ENCODE peak calls at places on chromosome 17, in four cellular contexts. T is NCI-H510A, C is activated T-cell treated with anti-CD3 and anti-CD28 coated beads for 1 hour, Q is HEK293T. V is an unnamed sample.

GRCh38 chr17:70059076-70059475 is 15.9 kb upstream of the KCNJ16 start:
- DNase-seq in T (no peak), C (no peak), Q (no peak), V (no peak)

GRCh38 chr17:56289321-56289720 is 136.0 kb downstream of the ANKFN1 start:
- DNase-seq in T (no peak), C (no peak), Q (no peak), V (no peak)

GRCh38 chr17:64480951-64481350 is 15.9 kb downstream of the POLG2 start:
- DNase-seq in T (no peak), C (no peak), Q (no peak), V (no peak)

GRCh38 chr17:68707032-68707431 is 105.9 kb upstream of the FAM20A start:
- DNase-seq in T (no peak), C (no peak), Q (no peak), V (no peak)

GRCh38 chr17:80382956-80383355 is 32.0 kb upstream of the ENDOV start:
- DNase-seq in T (no peak), C (no peak), Q (no peak), V (no peak)

GRCh38 chr17:38455288-38455915 is 27.1 kb downstream of the ARHGAP23 start:
- DNase-seq in T (peak), C (no peak), Q (no peak), V (no peak)

GRCh38 chr17:42153919-42154491 is 784 bp downstream of the RAB5C start:
- DNase-seq in T (no peak), C (no peak), Q (no peak), V (no peak)

GRCh38 chr17:2436516-2436915 is 35.7 kb upstream of the MNT start:
- DNase-seq in T (peak), C (no peak), Q (no peak), V (no peak)

GRCh38 chr17:76268991-76269981 is 4.1 kb downstream of the UBALD2 start:
- DNase-seq in T (no peak), C (no peak), Q (no peak), V (no peak)

GRCh38 chr17:67718325-67718941 is 697 bp downstream of the NOL11 start:
- DNase-seq in T (no peak), C (no peak), Q (peak), V (no peak)

GRCh38 chr17:1769826-1770477 is 8.1 kb downstream of the SERPINF1 start:
- DNase-seq in T (peak), C (no peak), Q (peak), V (no peak)

GRCh38 chr17:42980274-42980765 is at the start of gene RUNDC1:
- DNase-seq in T (peak), C (peak), Q (peak), V (peak)

GRCh38 chr17:4728124-4728523 is 3.1 kb upstream of the MED11 start:
- DNase-seq in T (no peak), C (no peak), Q (no peak), V (no peak)

GRCh38 chr17:58242171-58242784 is 3.9 kb downstream of the LPO start:
- DNase-seq in T (no peak), C (no peak), Q (no peak), V (no peak)

GRCh38 chr17:4499431-4500187 is 928 bp downstream of the SPNS2 start:
- DNase-seq in T (no peak), C (no peak), Q (peak), V (peak)

GRCh38 chr17:40646791-40647548 is 648 bp downstream of the SMARCE1 start:
- DNase-seq in T (no peak), C (no peak), Q (peak), V (no peak)

GRCh38 chr17:64057701-64058263 is 37.3 kb upstream of the ICAM2 start:
- DNase-seq in T (no peak), C (no peak), Q (no peak), V (no peak)

GRCh38 chr17:51481370-51481769 is 221.0 kb downstream of the UTP18 start:
- DNase-seq in T (no peak), C (no peak), Q (no peak), V (no peak)

GRCh38 chr17:27320222-27320560 is 26.3 kb downstream of the WSB1 start:
- DNase-seq in T (peak), C (no peak), Q (no peak), V (no peak)

GRCh38 chr17:76274559-76274956 is 9.4 kb downstream of the UBALD2 start:
- DNase-seq in T (no peak), C (no peak), Q (no peak), V (no peak)

GRCh38 chr17:27323538-27324212 is 29.8 kb downstream of the WSB1 start:
- DNase-seq in T (peak), C (no peak), Q (no peak), V (no peak)

GRCh38 chr17:69441179-69441578 is 26.7 kb downstream of the MAP2K6 start:
- DNase-seq in T (no peak), C (no peak), Q (no peak), V (no peak)

GRCh38 chr17:8835631-8836364 is 31.7 kb downstream of the PIK3R6 start:
- DNase-seq in T (no peak), C (no peak), Q (no peak), V (no peak)

GRCh38 chr17:11925271-11926021 is 71.8 kb downstream of the ZNF18 start:
- DNase-seq in T (no peak), C (no peak), Q (no peak), V (no peak)

GRCh38 chr17:43385046-43385831 is 13.6 kb upstream of the ARL4D start:
- DNase-seq in T (no peak), C (no peak), Q (no peak), V (no peak)

GRCh38 chr17:44351961-44352921 is 7.1 kb downstream of the GRN start:
- DNase-seq in T (no peak), C (no peak), Q (no peak), V (no peak)

GRCh38 chr17:70375813-70376448 is 206.6 kb downstream of the KCNJ2 start:
- DNase-seq in T (no peak), C (no peak), Q (no peak), V (no peak)

GRCh38 chr17:68314916-68315535 is 23.7 kb downstream of the ARSG start:
- DNase-seq in T (no peak), C (no peak), Q (no peak), V (no peak)

GRCh38 chr17:78653382-78653781 is 76.2 kb upstream of the DNAH17 start:
- DNase-seq in T (no peak), C (no peak), Q (no peak), V (no peak)

GRCh38 chr17:41665566-41666335 is 22.9 kb upstream of the EIF1 start:
- DNase-seq in T (peak), C (peak), Q (peak), V (peak)

GRCh38 chr17:81417049-81417878 is 22.0 kb downstream of the BAHCC1 start:
- DNase-seq in T (no peak), C (no peak), Q (no peak), V (no peak)

GRCh38 chr17:37797206-37797605 is 52.3 kb upstream of the HNF1B start:
- DNase-seq in T (no peak), C (no peak), Q (no peak), V (no peak)

GRCh38 chr17:83176272-83176955 is 97.0 kb downstream of the METRNL start:
- DNase-seq in T (no peak), C (no peak), Q (no peak), V (no peak)

GRCh38 chr17:57876023-57876865 is 26.4 kb upstream of the MRPS23 start:
- DNase-seq in T (no peak), C (no peak), Q (no peak), V (no peak)

GRCh38 chr17:81398855-81399451 is 3.7 kb downstream of the BAHCC1 start:
- DNase-seq in T (no peak), C (no peak), Q (no peak), V (peak)

GRCh38 chr17:6208608-6209180 is 138.5 kb downstream of the WSCD1 start:
- DNase-seq in T (no peak), C (no peak), Q (no peak), V (no peak)

GRCh38 chr17:57293077-57293476 is 36.8 kb downstream of the MSI2 start:
- DNase-seq in T (peak), C (no peak), Q (no peak), V (no peak)

GRCh38 chr17:30203471-30203981 is 32.0 kb downstream of the SLC6A4 start:
- DNase-seq in T (no peak), C (no peak), Q (peak), V (no peak)